ENCODE peak calls at places on chromosome 17, in ten cellular contexts. E, G, R, J, N, L, D, P, H and O are unnamed samples.

GRCh38 chr17:76475302-76475701 is 7.9 kb downstream of the AANAT start:
- DNase-seq in E (no peak), G (no peak), R (no peak), J (no peak), N (no peak), L (no peak), D (no peak), P (no peak), H (no peak), O (no peak)

GRCh38 chr17:60372790-60373483 is 19.0 kb downstream of the USP32 start:
- DNase-seq in E (no peak), G (peak; percentile 67), R (no peak), J (peak; percentile 88), N (peak; percentile 87), L (no peak), D (no peak), P (no peak), H (peak; percentile 39), O (peak; percentile 67)

GRCh38 chr17:8698142-8699050 is 46.2 kb downstream of the CCDC42 start:
- DNase-seq in E (peak; percentile 89), G (peak; percentile 62), R (peak; percentile 54), J (no peak), N (peak; percentile 79), L (no peak), D (no peak), P (no peak), H (peak; percentile 92), O (peak; percentile 63)

GRCh38 chr17:751269-752001 is 629 bp downstream of the GEMIN4 start:
- DNase-seq in E (no peak), G (peak; percentile 49), R (peak; percentile 43), J (peak; percentile 14), N (peak; percentile 45), L (peak; percentile 14), D (no peak), P (no peak), H (peak; percentile 46), O (peak; percentile 49)

GRCh38 chr17:45279898-45280297 is 18.0 kb upstream of the SPATA32 start:
- DNase-seq in E (no peak), G (no peak), R (no peak), J (no peak), N (no peak), L (no peak), D (no peak), P (no peak), H (no peak), O (no peak)

GRCh38 chr17:72466199-72466598 is 345.4 kb downstream of the SOX9 start:
- DNase-seq in E (no peak), G (peak; percentile 21), R (no peak), J (peak; percentile 97), N (peak; percentile 88), L (no peak), D (peak; percentile 13), P (no peak), H (peak; percentile 43), O (peak; percentile 32)

GRCh38 chr17:76940293-76940692 is 72.1 kb downstream of the MGAT5B start:
- DNase-seq in E (no peak), G (no peak), R (no peak), J (no peak), N (no peak), L (no peak), D (no peak), P (no peak), H (no peak), O (no peak)

GRCh38 chr17:44872131-44872768 is 24.6 kb downstream of the HIGD1B start:
- DNase-seq in E (no peak), G (no peak), R (no peak), J (peak; percentile 47), N (no peak), L (no peak), D (no peak), P (no peak), H (peak; percentile 39), O (peak; percentile 37)

GRCh38 chr17:81050645-81051625 is 16.0 kb downstream of the BAIAP2 start:
- DNase-seq in E (no peak), G (peak; percentile 41), R (no peak), J (no peak), N (no peak), L (no peak), D (no peak), P (no peak), H (no peak), O (no peak)

GRCh38 chr17:52476638-52477313 is 318.3 kb upstream of the CA10 start:
- DNase-seq in E (no peak), G (no peak), R (no peak), J (no peak), N (no peak), L (no peak), D (no peak), P (no peak), H (no peak), O (no peak)

GRCh38 chr17:28737316-28737715 is 6.5 kb upstream of the TRAF4 start:
- DNase-seq in E (no peak), G (no peak), R (no peak), J (no peak), N (no peak), L (no peak), D (no peak), P (no peak), H (no peak), O (no peak)

GRCh38 chr17:64920419-64921172 is 1.3 kb upstream of the LRRC37A3 start:
- DNase-seq in E (no peak), G (no peak), R (no peak), J (no peak), N (no peak), L (no peak), D (no peak), P (no peak), H (no peak), O (no peak)

GRCh38 chr17:15920758-15921239 is 24.1 kb upstream of the ADORA2B start:
- DNase-seq in E (no peak), G (peak; percentile 70), R (no peak), J (peak; percentile 100), N (peak; percentile 97), L (no peak), D (peak; percentile 74), P (peak; percentile 64), H (peak; percentile 99), O (peak; percentile 90)

GRCh38 chr17:71217769-71218168 is 903.1 kb upstream of the SOX9 start:
- DNase-seq in E (no peak), G (no peak), R (no peak), J (peak; percentile 23), N (no peak), L (no peak), D (no peak), P (no peak), H (no peak), O (no peak)

GRCh38 chr17:45129940-45130639 is 2.2 kb downstream of the PLCD3 start:
- DNase-seq in E (no peak), G (no peak), R (no peak), J (peak; percentile 59), N (peak; percentile 12), L (no peak), D (no peak), P (no peak), H (no peak), O (no peak)

GRCh38 chr17:31754239-31754945 is 104.7 kb downstream of the COPRS start:
- DNase-seq in E (no peak), G (peak; percentile 72), R (no peak), J (peak; percentile 50), N (peak; percentile 99), L (no peak), D (no peak), P (no peak), H (peak; percentile 79), O (peak; percentile 78)

GRCh38 chr17:79627766-79628690 is 17.2 kb upstream of the RBFOX3 start:
- DNase-seq in E (peak; percentile 17), G (no peak), R (peak; percentile 0), J (no peak), N (no peak), L (no peak), D (no peak), P (no peak), H (no peak), O (no peak)

GRCh38 chr17:62701706-62702085 is 74.2 kb downstream of the MRC2 start:
- DNase-seq in E (peak; percentile 28), G (no peak), R (no peak), J (no peak), N (no peak), L (no peak), D (no peak), P (no peak), H (no peak), O (no peak)

GRCh38 chr17:8997994-8998628 is 23.2 kb upstream of the NTN1 start:
- DNase-seq in E (no peak), G (peak; percentile 76), R (peak; percentile 66), J (peak; percentile 65), N (peak; percentile 27), L (peak; percentile 60), D (no peak), P (no peak), H (peak; percentile 48), O (peak; percentile 34)

GRCh38 chr17:63786961-63787711 is 13.2 kb downstream of the DDX42 start:
- DNase-seq in E (no peak), G (no peak), R (no peak), J (peak; percentile 46), N (no peak), L (no peak), D (no peak), P (no peak), H (no peak), O (no peak)

GRCh38 chr17:31696184-31696602 is 162.9 kb downstream of the COPRS start:
- DNase-seq in E (peak; percentile 80), G (peak; percentile 98), R (peak; percentile 56), J (no peak), N (peak; percentile 88), L (no peak), D (no peak), P (peak; percentile 95), H (peak; percentile 97), O (peak; percentile 100)

GRCh38 chr17:1047886-1048470 is 51.0 kb downstream of the TIMM22 start:
- DNase-seq in E (no peak), G (no peak), R (no peak), J (no peak), N (no peak), L (no peak), D (no peak), P (no peak), H (no peak), O (no peak)